ENCODE peak calls at places on chromosomes 2 and 18, in six cellular contexts. One of them, this sample, is unnamed.

GRCh38 chr2:44793322-44793870 is 148.1 kb upstream of the SIX3 start:
- DNase-seq in fibroblast of lung: peak; percentile 36
- DNase-seq in IMR-90: peak; percentile 14
- DNase-seq in PC-3: peak; percentile 61
- DNase-seq in SK-N-SH: no peak
- DNase-seq in H1: no peak
- DNase-seq in this sample: peak; percentile 84

GRCh38 chr2:62306751-62307468 is 111.0 kb downstream of the B3GNT2 start:
- DNase-seq in fibroblast of lung: peak; percentile 32
- DNase-seq in IMR-90: peak; percentile 6
- DNase-seq in PC-3: peak; percentile 95
- DNase-seq in SK-N-SH: no peak
- DNase-seq in H1: no peak
- DNase-seq in this sample: peak; percentile 59

GRCh38 chr2:84846041-84846663 is 34.7 kb downstream of the TRABD2A start:
- DNase-seq in fibroblast of lung: peak; percentile 74
- DNase-seq in IMR-90: peak; percentile 60
- DNase-seq in PC-3: no peak
- DNase-seq in SK-N-SH: no peak
- DNase-seq in H1: no peak
- DNase-seq in this sample: peak; percentile 47

GRCh38 chr2:62382757-62383156 is 123.2 kb downstream of the TMEM17 start:
- DNase-seq in fibroblast of lung: peak; percentile 84
- DNase-seq in IMR-90: peak; percentile 10
- DNase-seq in PC-3: no peak
- DNase-seq in SK-N-SH: no peak
- DNase-seq in H1: no peak
- DNase-seq in this sample: no peak

GRCh38 chr2:58539973-58540372 is 298.8 kb upstream of the FANCL start:
- DNase-seq in fibroblast of lung: no peak
- DNase-seq in IMR-90: no peak
- DNase-seq in PC-3: peak; percentile 15
- DNase-seq in SK-N-SH: no peak
- DNase-seq in H1: no peak
- DNase-seq in this sample: no peak

GRCh38 chr2:146661494-146662096 is 1183.2 kb upstream of the ACVR2A start:
- DNase-seq in fibroblast of lung: peak; percentile 36
- DNase-seq in IMR-90: peak; percentile 60
- DNase-seq in PC-3: peak; percentile 64
- DNase-seq in SK-N-SH: peak; percentile 3
- DNase-seq in H1: no peak
- DNase-seq in this sample: no peak

GRCh38 chr18:12883003-12883683 is 894 bp downstream of the PTPN2 start:
- DNase-seq in fibroblast of lung: no peak
- DNase-seq in IMR-90: no peak
- DNase-seq in PC-3: no peak
- DNase-seq in SK-N-SH: peak; percentile 39
- DNase-seq in H1: no peak
- DNase-seq in this sample: no peak

GRCh38 chr2:57497489-57498096 is 549.0 kb upstream of the VRK2 start:
- DNase-seq in fibroblast of lung: peak; percentile 45
- DNase-seq in IMR-90: peak; percentile 32
- DNase-seq in PC-3: peak; percentile 73
- DNase-seq in SK-N-SH: peak; percentile 35
- DNase-seq in H1: no peak
- DNase-seq in this sample: peak; percentile 80

GRCh38 chr2:83957001-83957400 is 502.1 kb downstream of the SUCLG1 start:
- DNase-seq in fibroblast of lung: no peak
- DNase-seq in IMR-90: no peak
- DNase-seq in PC-3: no peak
- DNase-seq in SK-N-SH: no peak
- DNase-seq in H1: no peak
- DNase-seq in this sample: no peak

GRCh38 chr2:719734-720133 is 42.5 kb upstream of the TMEM18 start:
- DNase-seq in fibroblast of lung: no peak
- DNase-seq in IMR-90: no peak
- DNase-seq in PC-3: no peak
- DNase-seq in SK-N-SH: no peak
- DNase-seq in H1: no peak
- DNase-seq in this sample: no peak

GRCh38 chr18:45715212-45715780 is 8.7 kb upstream of the SLC14A1 start:
- DNase-seq in fibroblast of lung: no peak
- DNase-seq in IMR-90: no peak
- DNase-seq in PC-3: no peak
- DNase-seq in SK-N-SH: no peak
- DNase-seq in H1: no peak
- DNase-seq in this sample: peak; percentile 44

GRCh38 chr2:173355866-173356508 is 1.3 kb downstream of the CDCA7 start:
- DNase-seq in fibroblast of lung: no peak
- DNase-seq in IMR-90: no peak
- DNase-seq in PC-3: no peak
- DNase-seq in SK-N-SH: no peak
- DNase-seq in H1: no peak
- DNase-seq in this sample: peak; percentile 51

GRCh38 chr2:73268368-73268830 is 15.9 kb downstream of the FBXO41 start:
- DNase-seq in fibroblast of lung: no peak
- DNase-seq in IMR-90: no peak
- DNase-seq in PC-3: no peak
- DNase-seq in SK-N-SH: no peak
- DNase-seq in H1: no peak
- DNase-seq in this sample: no peak

GRCh38 chr18:55346961-55347740 is 240.8 kb downstream of the TCF4 start:
- DNase-seq in fibroblast of lung: no peak
- DNase-seq in IMR-90: no peak
- DNase-seq in PC-3: no peak
- DNase-seq in SK-N-SH: peak; percentile 27
- DNase-seq in H1: no peak
- DNase-seq in this sample: no peak

GRCh38 chr2:100999995-101000394 is 2.1 kb upstream of the RPL31 start:
- DNase-seq in fibroblast of lung: no peak
- DNase-seq in IMR-90: no peak
- DNase-seq in PC-3: no peak
- DNase-seq in SK-N-SH: no peak
- DNase-seq in H1: no peak
- DNase-seq in this sample: no peak

GRCh38 chr18:34493566-34494358 is 216.3 kb upstream of the DTNA start:
- DNase-seq in fibroblast of lung: peak; percentile 42
- DNase-seq in IMR-90: no peak
- DNase-seq in PC-3: peak; percentile 17
- DNase-seq in SK-N-SH: peak; percentile 84
- DNase-seq in H1: no peak
- DNase-seq in this sample: peak; percentile 81

GRCh38 chr18:32802606-32803451 is 30.0 kb upstream of the KLHL14 start:
- DNase-seq in fibroblast of lung: no peak
- DNase-seq in IMR-90: no peak
- DNase-seq in PC-3: no peak
- DNase-seq in SK-N-SH: no peak
- DNase-seq in H1: no peak
- DNase-seq in this sample: no peak

GRCh38 chr2:230976671-230977171 is 19.2 kb upstream of the SPATA3 start:
- DNase-seq in fibroblast of lung: no peak
- DNase-seq in IMR-90: no peak
- DNase-seq in PC-3: no peak
- DNase-seq in SK-N-SH: no peak
- DNase-seq in H1: no peak
- DNase-seq in this sample: no peak

GRCh38 chr2:114111329-114111728 is 221.4 kb downstream of the ACTR3 start:
- DNase-seq in fibroblast of lung: no peak
- DNase-seq in IMR-90: no peak
- DNase-seq in PC-3: no peak
- DNase-seq in SK-N-SH: no peak
- DNase-seq in H1: no peak
- DNase-seq in this sample: no peak

GRCh38 chr2:200399636-200400035 is 93.1 kb downstream of the SPATS2L start:
- DNase-seq in fibroblast of lung: no peak
- DNase-seq in IMR-90: no peak
- DNase-seq in PC-3: no peak
- DNase-seq in SK-N-SH: no peak
- DNase-seq in H1: no peak
- DNase-seq in this sample: no peak

GRCh38 chr2:208072250-208072892 is 47.0 kb upstream of the PLEKHM3 start:
- DNase-seq in fibroblast of lung: peak; percentile 54
- DNase-seq in IMR-90: peak; percentile 72
- DNase-seq in PC-3: peak; percentile 77
- DNase-seq in SK-N-SH: peak; percentile 71
- DNase-seq in H1: peak; percentile 33
- DNase-seq in this sample: peak; percentile 93

GRCh38 chr18:8754995-8755955 is 49.9 kb downstream of the MTCL1 start:
- DNase-seq in fibroblast of lung: peak; percentile 92
- DNase-seq in IMR-90: peak; percentile 89
- DNase-seq in PC-3: peak; percentile 49
- DNase-seq in SK-N-SH: no peak
- DNase-seq in H1: no peak
- DNase-seq in this sample: no peak

GRCh38 chr2:25362564-25363145 is 20.9 kb upstream of the DNMT3A start:
- DNase-seq in fibroblast of lung: no peak
- DNase-seq in IMR-90: no peak
- DNase-seq in PC-3: peak; percentile 23
- DNase-seq in SK-N-SH: peak; percentile 34
- DNase-seq in H1: no peak
- DNase-seq in this sample: peak; percentile 54

GRCh38 chr18:79805211-79805862 is 7.6 kb downstream of the KCNG2 start:
- DNase-seq in fibroblast of lung: no peak
- DNase-seq in IMR-90: no peak
- DNase-seq in PC-3: no peak
- DNase-seq in SK-N-SH: no peak
- DNase-seq in H1: no peak
- DNase-seq in this sample: no peak

GRCh38 chr2:229268626-229269025 is 2.5 kb downstream of the PID1 start:
- DNase-seq in fibroblast of lung: peak; percentile 59
- DNase-seq in IMR-90: peak; percentile 13
- DNase-seq in PC-3: peak; percentile 58
- DNase-seq in SK-N-SH: no peak
- DNase-seq in H1: no peak
- DNase-seq in this sample: no peak

GRCh38 chr18:292271-292670 is 24.4 kb upstream of the THOC1 start:
- DNase-seq in fibroblast of lung: no peak
- DNase-seq in IMR-90: no peak
- DNase-seq in PC-3: no peak
- DNase-seq in SK-N-SH: no peak
- DNase-seq in H1: no peak
- DNase-seq in this sample: no peak

GRCh38 chr2:39370101-39370500 is 67.0 kb downstream of the MAP4K3 start:
- DNase-seq in fibroblast of lung: peak; percentile 24
- DNase-seq in IMR-90: peak; percentile 36
- DNase-seq in PC-3: peak; percentile 28
- DNase-seq in SK-N-SH: no peak
- DNase-seq in H1: no peak
- DNase-seq in this sample: no peak

GRCh38 chr18:43819397-43819796 is 542.1 kb upstream of the SYT4 start:
- DNase-seq in fibroblast of lung: peak; percentile 40
- DNase-seq in IMR-90: no peak
- DNase-seq in PC-3: no peak
- DNase-seq in SK-N-SH: no peak
- DNase-seq in H1: no peak
- DNase-seq in this sample: no peak

GRCh38 chr2:9703701-9704221 is 73.0 kb upstream of the YWHAQ start:
- DNase-seq in fibroblast of lung: peak; percentile 76
- DNase-seq in IMR-90: peak; percentile 79
- DNase-seq in PC-3: peak; percentile 85
- DNase-seq in SK-N-SH: no peak
- DNase-seq in H1: no peak
- DNase-seq in this sample: peak; percentile 68

GRCh38 chr2:238499731-238500570 is 73.2 kb downstream of the ASB1 start:
- DNase-seq in fibroblast of lung: peak; percentile 63
- DNase-seq in IMR-90: no peak
- DNase-seq in PC-3: peak; percentile 19
- DNase-seq in SK-N-SH: no peak
- DNase-seq in H1: no peak
- DNase-seq in this sample: no peak

DNA sequence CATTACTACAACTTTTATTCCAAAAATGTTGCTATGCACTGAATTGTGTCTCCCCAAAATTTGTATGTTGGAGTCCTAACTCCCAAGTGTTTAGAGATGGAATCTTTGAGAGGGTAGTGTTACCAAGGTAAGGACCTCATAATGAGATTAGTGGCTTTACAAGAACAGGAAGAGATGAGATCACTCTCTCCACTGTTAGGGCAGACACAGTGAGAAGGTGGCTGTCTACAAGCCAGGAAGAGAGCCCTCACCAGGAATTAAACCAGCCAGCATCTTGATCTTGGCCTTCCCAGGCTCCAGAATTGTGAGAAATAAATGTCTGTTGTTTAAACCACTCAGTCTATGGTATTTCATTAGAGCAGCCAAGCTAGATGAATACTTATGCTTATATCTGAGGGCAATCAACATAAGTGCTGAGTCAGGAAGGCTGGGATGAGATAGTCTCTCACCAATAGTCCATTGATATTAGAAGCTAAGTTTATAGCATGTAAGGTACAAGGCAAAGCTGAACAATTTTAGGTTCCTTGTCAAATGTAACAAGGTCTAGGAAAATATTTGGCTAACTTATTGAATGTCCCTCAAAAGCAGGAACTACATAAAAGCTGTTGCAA is 317.6 kb upstream of the REG3G start:
- DNase-seq in fibroblast of lung: no peak
- DNase-seq in IMR-90: no peak
- DNase-seq in PC-3: no peak
- DNase-seq in SK-N-SH: no peak
- DNase-seq in H1: no peak
- DNase-seq in this sample: no peak
- H3K9ac ChIP-seq in fibroblast of lung: no peak overlapping the region
- H3K9ac ChIP-seq in IMR-90: no peak overlapping the region
- H3K9ac ChIP-seq in PC-3: no peak overlapping the region
- H3K9ac ChIP-seq in SK-N-SH: no peak overlapping the region
- H3K9ac ChIP-seq in H1: no peak overlapping the region
- H3K9ac ChIP-seq in this sample: no peak overlapping the region

GRCh38 chr2:69437751-69438154 is 518 bp upstream of the NFU1 start:
- DNase-seq in fibroblast of lung: no peak
- DNase-seq in IMR-90: no peak
- DNase-seq in PC-3: peak; percentile 39
- DNase-seq in SK-N-SH: no peak
- DNase-seq in H1: no peak
- DNase-seq in this sample: no peak
- H3K9ac ChIP-seq in fibroblast of lung: peak overlapping the region; percentile 98
- H3K9ac ChIP-seq in IMR-90: peak overlapping the region; percentile 70
- H3K9ac ChIP-seq in PC-3: peak overlapping the region; percentile 89
- H3K9ac ChIP-seq in SK-N-SH: peak overlapping the region; percentile 81
- H3K9ac ChIP-seq in H1: peak overlapping the region; percentile 85
- H3K9ac ChIP-seq in this sample: peak overlapping the region; percentile 76

DNA sequence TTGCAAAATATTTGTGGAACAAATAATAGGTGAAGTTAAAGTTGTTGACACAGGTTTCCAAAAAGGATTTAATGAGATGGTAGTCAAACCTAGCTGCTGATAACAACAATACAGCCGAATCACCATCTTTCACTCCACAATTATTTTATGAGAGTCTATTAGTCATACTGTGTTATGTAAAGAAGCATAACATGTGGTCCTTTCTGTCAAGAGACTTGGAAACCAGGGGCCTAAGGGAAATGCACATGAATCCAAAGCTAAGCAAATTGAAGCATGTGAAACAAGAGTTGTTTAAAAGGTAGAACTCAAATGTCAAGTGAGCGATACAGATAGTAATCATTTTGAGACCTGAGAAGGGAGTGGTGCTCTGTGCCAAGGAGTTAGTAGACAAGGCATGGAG is 16.0 kb downstream of the CD28 start:
- DNase-seq in fibroblast of lung: peak; percentile 43
- DNase-seq in IMR-90: peak; percentile 47
- DNase-seq in PC-3: peak; percentile 54
- DNase-seq in SK-N-SH: no peak
- DNase-seq in H1: no peak
- DNase-seq in this sample: no peak
- H3K9ac ChIP-seq in fibroblast of lung: no peak overlapping the region
- H3K9ac ChIP-seq in IMR-90: no peak overlapping the region
- H3K9ac ChIP-seq in PC-3: no peak overlapping the region
- H3K9ac ChIP-seq in SK-N-SH: no peak overlapping the region
- H3K9ac ChIP-seq in H1: no peak overlapping the region
- H3K9ac ChIP-seq in this sample: no peak overlapping the region

GRCh38 chr2:20444993-20445910 is 1.6 kb upstream of the RHOB start:
- DNase-seq in fibroblast of lung: no peak
- DNase-seq in IMR-90: no peak
- DNase-seq in PC-3: no peak
- DNase-seq in SK-N-SH: no peak
- DNase-seq in H1: no peak
- DNase-seq in this sample: peak; percentile 63
- H3K9ac ChIP-seq in fibroblast of lung: no peak overlapping the region
- H3K9ac ChIP-seq in IMR-90: no peak overlapping the region
- H3K9ac ChIP-seq in PC-3: no peak overlapping the region
- H3K9ac ChIP-seq in SK-N-SH: no peak overlapping the region
- H3K9ac ChIP-seq in H1: no peak overlapping the region
- H3K9ac ChIP-seq in this sample: no peak overlapping the region